ENCODE peak calls at places on chromosomes 7 and 10, in five cellular contexts. One of them, this sample, is unnamed.

GRCh38 chr10:79247373-79248137 is 99.7 kb upstream of the PPIF start:
- DNase-seq in adrenal gland: no peak
- DNase-seq in ascending aorta: no peak
- DNase-seq in spleen: no peak
- DNase-seq in breast epithelium: no peak
- DNase-seq in this sample: peak; percentile 51

GRCh38 chr10:110916554-110917346 is 2.2 kb downstream of the BBIP1 start:
- DNase-seq in adrenal gland: no peak
- DNase-seq in ascending aorta: no peak
- DNase-seq in spleen: no peak
- DNase-seq in breast epithelium: no peak
- DNase-seq in this sample: no peak

GRCh38 chr10:126972622-126973414 is 67.6 kb downstream of the DOCK1 start:
- DNase-seq in adrenal gland: no peak
- DNase-seq in ascending aorta: no peak
- DNase-seq in spleen: no peak
- DNase-seq in breast epithelium: peak; percentile 51
- DNase-seq in this sample: no peak

GRCh38 chr7:155809332-155809946 is 2.8 kb downstream of the SHH start:
- DNase-seq in adrenal gland: no peak
- DNase-seq in ascending aorta: no peak
- DNase-seq in spleen: peak; percentile 58
- DNase-seq in breast epithelium: no peak
- DNase-seq in this sample: no peak

GRCh38 chr10:45235823-45236222 is 79.6 kb downstream of the OR13A1 start:
- DNase-seq in adrenal gland: no peak
- DNase-seq in ascending aorta: no peak
- DNase-seq in spleen: no peak
- DNase-seq in breast epithelium: peak; percentile 28
- DNase-seq in this sample: no peak

GRCh38 chr7:71106226-71106625 is 25.7 kb upstream of the GALNT17 start:
- DNase-seq in adrenal gland: no peak
- DNase-seq in ascending aorta: no peak
- DNase-seq in spleen: no peak
- DNase-seq in breast epithelium: no peak
- DNase-seq in this sample: no peak

GRCh38 chr7:148773344-148773743 is 74.6 kb downstream of the CUL1 start:
- DNase-seq in adrenal gland: no peak
- DNase-seq in ascending aorta: no peak
- DNase-seq in spleen: no peak
- DNase-seq in breast epithelium: no peak
- DNase-seq in this sample: no peak

GRCh38 chr10:114246679-114247305 is 7.7 kb downstream of the VWA2 start:
- DNase-seq in adrenal gland: no peak
- DNase-seq in ascending aorta: no peak
- DNase-seq in spleen: no peak
- DNase-seq in breast epithelium: peak; percentile 33
- DNase-seq in this sample: no peak

GRCh38 chr10:16518822-16519221 is 2.9 kb downstream of the C1QL3 start:
- DNase-seq in adrenal gland: no peak
- DNase-seq in ascending aorta: no peak
- DNase-seq in spleen: no peak
- DNase-seq in breast epithelium: no peak
- DNase-seq in this sample: no peak

GRCh38 chr7:73613954-73614735 is 10.2 kb downstream of the MLXIPL start:
- DNase-seq in adrenal gland: no peak
- DNase-seq in ascending aorta: no peak
- DNase-seq in spleen: no peak
- DNase-seq in breast epithelium: no peak
- DNase-seq in this sample: no peak

GRCh38 chr7:1345796-1346532 is 113.3 kb downstream of the UNCX start:
- DNase-seq in adrenal gland: no peak
- DNase-seq in ascending aorta: no peak
- DNase-seq in spleen: peak; percentile 64
- DNase-seq in breast epithelium: no peak
- DNase-seq in this sample: no peak

DNA sequence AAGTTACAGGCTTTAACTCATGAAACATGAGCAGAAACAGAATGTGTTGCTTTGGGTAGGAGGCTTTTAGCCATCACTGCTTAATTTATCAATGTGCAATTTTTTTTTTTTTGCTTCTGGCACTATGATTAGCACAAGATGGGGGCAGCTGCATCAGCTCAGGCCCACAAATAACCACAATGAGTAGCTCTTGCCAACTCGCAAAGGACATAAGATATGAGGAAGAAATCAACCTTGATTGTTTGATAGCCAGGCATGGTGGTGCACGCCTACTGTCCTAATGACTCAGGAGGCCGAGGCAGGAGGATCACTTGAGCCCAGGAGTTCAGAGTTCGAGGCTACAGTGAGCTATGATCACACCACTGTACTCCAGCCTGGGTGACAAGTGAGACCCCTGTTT is 12.3 kb downstream of the NOD1 start:
- DNase-seq in adrenal gland: no peak
- DNase-seq in ascending aorta: peak; percentile 30
- DNase-seq in spleen: no peak
- DNase-seq in breast epithelium: no peak
- DNase-seq in this sample: no peak
- H3K4me3 ChIP-seq in adrenal gland: no peak overlapping the region
- H3K4me3 ChIP-seq in ascending aorta: no peak overlapping the region
- H3K4me3 ChIP-seq in spleen: no peak overlapping the region
- H3K4me3 ChIP-seq in breast epithelium: no peak overlapping the region
- H3K4me3 ChIP-seq in this sample: no peak overlapping the region

GRCh38 chr10:54434782-54435181 is 366.2 kb downstream of the PCDH15 start:
- DNase-seq in adrenal gland: no peak
- DNase-seq in ascending aorta: no peak
- DNase-seq in spleen: no peak
- DNase-seq in breast epithelium: no peak
- DNase-seq in this sample: no peak
- TF ChIP-seq CTCF in adrenal gland: no peak
- TF ChIP-seq CTCF in ascending aorta: no peak
- TF ChIP-seq CTCF in spleen: no peak
- TF ChIP-seq CTCF in breast epithelium: no peak
- TF ChIP-seq CTCF in this sample: no peak

GRCh38 chr7:159191236-159191635 is 46.6 kb upstream of the VIPR2 start:
- DNase-seq in adrenal gland: no peak
- DNase-seq in ascending aorta: no peak
- DNase-seq in spleen: no peak
- DNase-seq in breast epithelium: no peak
- DNase-seq in this sample: no peak
- H3K9me3 ChIP-seq in adrenal gland: no peaks in the 10 kb centered on the region
- H3K9me3 ChIP-seq in ascending aorta: no peaks in the 10 kb centered on the region
- H3K9me3 ChIP-seq in spleen: peaks cover 20% of the 10 kb centered on the region
- H3K9me3 ChIP-seq in breast epithelium: no peaks in the 10 kb centered on the region
- H3K9me3 ChIP-seq in this sample: no peaks in the 10 kb centered on the region

GRCh38 chr7:45236666-45237065 is 79.1 kb downstream of the RAMP3 start:
- DNase-seq in adrenal gland: no peak
- DNase-seq in ascending aorta: no peak
- DNase-seq in spleen: no peak
- DNase-seq in breast epithelium: no peak
- DNase-seq in this sample: no peak

GRCh38 chr7:45238806-45239205 is 81.2 kb downstream of the RAMP3 start:
- DNase-seq in adrenal gland: no peak
- DNase-seq in ascending aorta: no peak
- DNase-seq in spleen: no peak
- DNase-seq in breast epithelium: no peak
- DNase-seq in this sample: no peak

GRCh38 chr7:45239486-45239885 is 81.9 kb downstream of the RAMP3 start:
- DNase-seq in adrenal gland: no peak
- DNase-seq in ascending aorta: no peak
- DNase-seq in spleen: no peak
- DNase-seq in breast epithelium: no peak
- DNase-seq in this sample: no peak

GRCh38 chr7:45235905-45236304 is 78.3 kb downstream of the RAMP3 start:
- DNase-seq in adrenal gland: no peak
- DNase-seq in ascending aorta: no peak
- DNase-seq in spleen: no peak
- DNase-seq in breast epithelium: no peak
- DNase-seq in this sample: no peak

DNA sequence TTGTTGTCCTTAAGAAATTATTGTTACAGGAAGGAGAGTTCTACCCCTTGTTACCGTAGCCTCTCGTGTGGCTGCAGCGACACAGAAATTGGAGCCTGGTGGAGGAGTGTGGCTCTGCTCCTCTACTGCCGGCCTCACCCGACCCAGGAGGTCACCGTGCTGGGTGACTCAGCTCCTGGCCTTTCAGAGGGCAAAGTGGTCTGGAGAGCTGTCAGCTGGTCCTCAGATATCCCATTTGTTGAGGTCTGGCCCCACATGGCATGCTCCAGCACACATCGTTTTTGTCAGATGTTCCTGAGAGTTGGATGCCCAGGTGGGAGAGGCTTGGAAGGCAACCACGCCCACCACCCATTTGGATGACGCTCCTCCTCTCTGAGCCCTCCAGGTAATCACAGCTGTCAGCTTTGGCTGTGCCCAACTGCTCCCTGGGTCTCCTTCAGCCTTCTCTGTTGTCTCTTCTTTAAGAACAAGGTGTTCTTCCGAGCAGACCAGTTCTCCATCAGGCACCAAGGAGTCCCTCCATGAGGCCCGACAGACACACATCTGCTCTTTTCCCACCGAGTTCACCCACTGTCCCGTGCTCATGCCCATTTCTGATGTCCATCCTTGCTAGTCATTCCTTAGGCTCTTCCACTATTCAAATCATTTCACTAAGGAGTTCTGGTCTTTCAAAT is 80.3 kb downstream of the RAMP3 start:
- DNase-seq in adrenal gland: no peak
- DNase-seq in ascending aorta: no peak
- DNase-seq in spleen: no peak
- DNase-seq in breast epithelium: no peak
- DNase-seq in this sample: no peak
- H3K4me3 ChIP-seq in adrenal gland: no peak overlapping the region
- H3K4me3 ChIP-seq in ascending aorta: no peak overlapping the region
- H3K4me3 ChIP-seq in spleen: no peak overlapping the region
- H3K4me3 ChIP-seq in breast epithelium: no peak overlapping the region
- H3K4me3 ChIP-seq in this sample: no peak overlapping the region

DNA sequence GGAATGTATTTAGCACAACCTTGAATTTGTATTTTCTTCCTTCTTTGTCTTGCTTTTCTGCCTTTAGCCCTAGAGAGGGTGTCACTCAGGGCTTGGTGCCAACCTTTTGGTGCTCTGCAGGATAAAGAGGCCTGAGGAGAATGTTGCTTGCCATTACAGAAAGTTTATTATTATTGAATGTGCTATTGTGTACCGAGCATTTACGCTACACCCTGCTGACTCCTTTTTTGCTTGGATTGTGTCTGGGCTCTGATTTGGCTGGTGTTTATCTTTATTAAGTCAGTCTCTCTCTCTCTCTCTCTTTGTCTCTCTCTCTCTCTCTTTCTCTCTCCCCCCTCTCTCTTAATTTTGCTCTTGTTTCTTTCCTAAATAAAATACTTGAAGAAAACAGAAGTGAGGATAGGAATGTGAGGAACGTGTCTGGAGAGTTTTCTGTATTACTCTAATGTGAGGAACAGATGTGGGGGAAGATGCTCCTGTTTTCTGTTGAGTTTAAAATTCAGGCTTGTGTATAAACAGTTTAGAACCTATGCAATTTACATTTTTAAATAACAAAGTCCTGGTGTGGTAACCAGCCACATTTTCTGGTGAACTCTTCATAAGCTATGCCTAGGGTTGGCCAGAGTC is 284.3 kb upstream of the PHYHIPL start:
- DNase-seq in adrenal gland: peak; percentile 44
- DNase-seq in ascending aorta: no peak
- DNase-seq in spleen: no peak
- DNase-seq in breast epithelium: no peak
- DNase-seq in this sample: no peak
- TF ChIP-seq CTCF in adrenal gland: no peak
- TF ChIP-seq CTCF in ascending aorta: no peak
- TF ChIP-seq CTCF in spleen: no peak
- TF ChIP-seq CTCF in breast epithelium: no peak
- TF ChIP-seq CTCF in this sample: no peak

DNA sequence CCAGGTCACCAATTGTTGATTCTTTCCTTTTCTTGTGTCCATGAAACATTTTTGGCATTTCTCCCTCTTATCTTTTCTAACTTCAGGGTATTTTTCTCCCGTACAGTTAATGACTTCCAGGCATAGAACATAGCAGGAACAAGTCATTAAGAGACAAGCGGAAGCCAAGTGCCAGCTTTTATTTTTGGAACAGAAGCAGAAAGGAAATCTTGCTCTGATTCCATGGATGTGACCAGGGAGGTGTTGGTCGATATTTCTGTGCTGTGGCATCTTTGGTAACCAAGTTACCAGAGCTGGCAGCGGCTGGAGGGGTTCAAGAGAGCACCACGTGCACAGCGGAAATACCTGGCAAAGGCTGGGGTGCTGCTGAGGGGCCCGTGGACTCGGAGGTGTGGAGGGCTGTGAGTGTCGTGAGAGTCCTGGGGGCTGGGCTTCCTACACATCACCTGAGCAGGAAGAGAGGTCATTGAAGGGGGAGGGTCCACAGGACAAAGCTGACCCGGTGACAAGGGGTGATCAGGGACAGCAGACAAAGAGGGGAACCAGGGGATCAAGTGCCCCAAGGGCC is 1.8 kb downstream of the LLCFC1 start:
- DNase-seq in adrenal gland: no peak
- DNase-seq in ascending aorta: no peak
- DNase-seq in spleen: no peak
- DNase-seq in breast epithelium: no peak
- DNase-seq in this sample: no peak
- H3K9me3 ChIP-seq in adrenal gland: no peaks in the 10 kb centered on the region
- H3K9me3 ChIP-seq in ascending aorta: no peaks in the 10 kb centered on the region
- H3K9me3 ChIP-seq in spleen: no peaks in the 10 kb centered on the region
- H3K9me3 ChIP-seq in breast epithelium: no peaks in the 10 kb centered on the region
- H3K9me3 ChIP-seq in this sample: no peaks in the 10 kb centered on the region

This sample was measured in left lung.